ENCODE peak calls at places on chromosome 17, in eight cellular contexts. L, Y, Q, N, X, U, J and I are unnamed samples.

GRCh38 chr17:72295916-72296315 is 175.1 kb downstream of the SOX9 start:
- DNase-seq in J (no peak), X (no peak), L (no peak), N (no peak), Q (no peak), Y (peak), U (no peak), I (no peak)

GRCh38 chr17:28951428-28951990 is at the start of gene PHF12:
- DNase-seq in N (peak), Q (peak), Y (peak), U (peak), L (peak), X (peak), J (peak), I (peak)

GRCh38 chr17:7839199-7839889 is 5.3 kb downstream of the KDM6B start:
- DNase-seq in J (peak), U (no peak), L (peak), N (no peak), X (no peak), Y (no peak), Q (no peak), I (no peak)

GRCh38 chr17:38885728-38886642 is 16.1 kb downstream of the LASP1 start:
- DNase-seq in U (no peak), Q (no peak), J (no peak), N (no peak), X (no peak), L (no peak), Y (peak), I (peak)

GRCh38 chr17:36544049-36544319 is 735 bp upstream of the GGNBP2 start:
- DNase-seq in L (peak), X (peak), N (peak), Y (peak), J (no peak), Q (no peak), U (peak), I (peak)

GRCh38 chr17:19705201-19705600 is 11.2 kb downstream of the SLC47A2 start:
- DNase-seq in Q (no peak), U (no peak), J (no peak), Y (no peak), L (no peak), X (no peak), N (no peak), I (no peak)

GRCh38 chr17:1076982-1077302 is 80.0 kb downstream of the TIMM22 start:
- DNase-seq in L (no peak), U (no peak), J (no peak), N (no peak), X (no peak), Y (no peak), Q (no peak), I (no peak)

GRCh38 chr17:61205931-61206330 is 193.7 kb upstream of the TBX2 start:
- DNase-seq in L (no peak), X (no peak), Q (no peak), U (peak), J (no peak), N (no peak), Y (peak), I (no peak)

GRCh38 chr17:48624544-48625501 is 1.3 kb downstream of the HOXB9 start:
- DNase-seq in Y (no peak), U (peak), J (no peak), N (no peak), X (no peak), Q (no peak), L (no peak), I (no peak)

GRCh38 chr17:66383353-66383752 is 80.9 kb downstream of the PRKCA start:
- DNase-seq in N (no peak), J (no peak), L (no peak), X (no peak), Y (peak), U (no peak), Q (no peak), I (no peak)

GRCh38 chr17:75588546-75589016 is 981 bp downstream of the MYO15B start:
- DNase-seq in Y (no peak), N (peak), Q (no peak), L (no peak), U (no peak), J (peak), X (peak), I (peak)

GRCh38 chr17:75589919-75590303 is 2.3 kb downstream of the MYO15B start:
- DNase-seq in L (no peak), X (no peak), U (no peak), N (no peak), J (peak), Y (no peak), Q (no peak), I (peak)

GRCh38 chr17:75587718-75588545 is at the start of gene MYO15B:
- DNase-seq in Q (no peak), L (peak), U (no peak), X (peak), N (peak), Y (no peak), J (peak), I (peak)

GRCh38 chr17:75590314-75590761 is 2.7 kb downstream of the MYO15B start:
- DNase-seq in Q (no peak), Y (no peak), X (no peak), N (no peak), U (no peak), L (no peak), J (no peak), I (no peak)

GRCh38 chr17:75589017-75589918 is 1.7 kb downstream of the MYO15B start:
- DNase-seq in N (peak), Q (peak), L (peak), Y (peak), J (peak), U (peak), X (peak), I (peak)
- TF ChIP-seq POLR2A in N (no peak), Q (peak), L (peak), Y (no peak), J (peak), U (peak), X (peak), I (peak)

DNA sequence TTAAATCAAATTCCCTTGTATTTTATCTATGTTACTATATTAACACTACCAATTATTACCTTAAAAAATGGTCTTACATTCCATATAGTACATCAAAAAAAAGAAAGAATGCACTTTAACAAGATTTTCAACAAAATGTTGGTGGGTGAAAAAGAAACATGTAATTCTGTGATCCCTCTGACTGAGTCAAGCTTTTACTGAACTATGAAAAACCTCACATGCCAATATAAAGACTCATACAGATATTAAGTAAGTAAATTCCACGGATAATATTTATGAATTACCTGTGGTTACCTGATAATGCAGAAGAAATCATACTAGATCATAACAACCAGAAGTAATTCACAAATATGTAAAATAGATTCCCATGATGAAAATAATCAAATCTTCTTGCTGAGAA is 12.4 kb downstream of the COIL start:
- DNase-seq in Y (peak), Q (no peak), N (no peak), U (no peak), X (no peak), J (no peak), L (no peak), I (no peak)
- TF ChIP-seq POLR2A in Y (no peak), Q (no peak), N (no peak), U (no peak), X (no peak), J (no peak), L (no peak), I (no peak)

GRCh38 chr17:75077072-75077489 is 10.7 kb upstream of the SLC16A5 start:
- DNase-seq in X (no peak), Q (no peak), J (peak), U (no peak), L (no peak), N (no peak), Y (no peak), I (no peak)

GRCh38 chr17:75078097-75079022 is 9.4 kb upstream of the SLC16A5 start:
- DNase-seq in N (no peak), Q (no peak), L (no peak), U (peak), X (peak), J (no peak), Y (peak), I (no peak)

GRCh38 chr17:75079023-75079373 is 8.8 kb upstream of the SLC16A5 start:
- DNase-seq in X (no peak), L (no peak), Q (no peak), N (no peak), U (peak), Y (no peak), J (no peak), I (no peak)

GRCh38 chr17:75075597-75076253 is 12.0 kb upstream of the SLC16A5 start:
- DNase-seq in N (no peak), Q (no peak), X (no peak), J (no peak), Y (no peak), U (no peak), L (no peak), I (no peak)

GRCh38 chr17:75077490-75078096 is 10.2 kb upstream of the SLC16A5 start:
- DNase-seq in L (peak), J (peak), X (peak), U (no peak), Y (no peak), Q (no peak), N (peak), I (peak)
- TF ChIP-seq POLR2A in L (no peak), J (no peak), X (no peak), U (no peak), Y (no peak), Q (no peak), N (no peak), I (peak)

GRCh38 chr17:75783069-75783783 is 1.4 kb upstream of the UNK start:
- DNase-seq in U (peak), N (no peak), L (peak), X (no peak), Q (no peak), J (no peak), Y (peak), I (no peak)

GRCh38 chr17:75785770-75786538 is 1.3 kb downstream of the UNK start:
- DNase-seq in X (no peak), L (no peak), Y (peak), N (no peak), U (no peak), Q (no peak), J (no peak), I (no peak)

GRCh38 chr17:75785016-75785769 is 587 bp downstream of the UNK start:
- DNase-seq in X (peak), N (peak), Q (peak), U (no peak), Y (peak), L (peak), J (peak), I (peak)

GRCh38 chr17:75783803-75784472 is 668 bp upstream of the UNK start:
- DNase-seq in L (no peak), U (no peak), N (peak), X (peak), Y (no peak), Q (no peak), J (peak), I (peak)

GRCh38 chr17:75784473-75785015 is at the start of gene UNK:
- DNase-seq in N (peak), Y (peak), Q (peak), J (peak), X (peak), U (peak), L (peak), I (peak)
- TF ChIP-seq POLR2A in N (no peak), Y (peak), Q (peak), J (peak), X (peak), U (no peak), L (peak), I (peak)

DNA sequence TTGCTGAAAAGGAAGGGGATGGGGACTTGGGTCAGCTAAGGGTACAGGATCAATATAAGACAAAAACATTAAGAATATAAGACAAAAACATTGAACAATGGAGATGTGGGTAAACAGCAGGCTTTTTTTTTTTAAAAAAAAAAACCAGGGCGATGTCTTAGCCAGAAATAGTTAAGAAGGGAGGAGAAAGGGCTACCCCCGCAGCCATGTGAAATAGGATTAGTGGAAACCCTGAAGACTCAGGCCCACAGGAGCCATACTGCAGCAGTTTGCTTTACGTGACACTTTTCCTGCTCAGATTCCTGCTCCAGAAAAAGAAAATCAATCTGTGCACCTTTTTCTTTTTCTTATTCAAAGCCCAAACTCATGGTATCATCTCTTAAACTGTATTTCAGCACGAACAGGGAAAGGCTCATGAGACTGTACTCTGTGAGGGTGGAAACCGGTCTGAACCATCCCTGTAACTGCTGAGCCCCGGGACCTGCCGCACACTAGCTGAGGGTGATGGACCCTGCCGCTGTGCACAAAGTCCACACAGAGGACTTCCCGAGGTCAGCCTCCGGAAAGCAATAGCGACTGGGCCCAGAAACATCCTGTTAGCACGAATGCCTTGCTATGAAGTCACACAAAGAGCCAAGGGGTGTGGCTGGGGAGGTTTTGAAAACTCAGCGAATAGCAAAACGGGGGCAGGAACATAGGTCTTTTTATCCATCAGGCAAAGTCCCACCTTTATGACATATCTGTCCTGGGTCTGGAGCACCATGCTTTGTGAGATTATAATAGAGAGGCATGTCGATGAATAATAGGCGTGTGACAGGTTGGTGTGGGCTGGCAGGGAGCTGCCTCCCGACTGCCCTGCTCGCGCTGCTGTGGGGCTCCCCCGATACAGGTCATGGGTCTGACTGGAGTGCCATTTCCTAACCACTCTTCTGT is 33.2 kb downstream of the CDK5R1 start:
- DNase-seq in L (no peak), Q (no peak), Y (no peak), J (no peak), X (peak), N (peak), U (no peak), I (no peak)
- TF ChIP-seq POLR2A in L (no peak), Q (no peak), Y (no peak), J (no peak), X (no peak), N (no peak), U (no peak), I (no peak)

DNA sequence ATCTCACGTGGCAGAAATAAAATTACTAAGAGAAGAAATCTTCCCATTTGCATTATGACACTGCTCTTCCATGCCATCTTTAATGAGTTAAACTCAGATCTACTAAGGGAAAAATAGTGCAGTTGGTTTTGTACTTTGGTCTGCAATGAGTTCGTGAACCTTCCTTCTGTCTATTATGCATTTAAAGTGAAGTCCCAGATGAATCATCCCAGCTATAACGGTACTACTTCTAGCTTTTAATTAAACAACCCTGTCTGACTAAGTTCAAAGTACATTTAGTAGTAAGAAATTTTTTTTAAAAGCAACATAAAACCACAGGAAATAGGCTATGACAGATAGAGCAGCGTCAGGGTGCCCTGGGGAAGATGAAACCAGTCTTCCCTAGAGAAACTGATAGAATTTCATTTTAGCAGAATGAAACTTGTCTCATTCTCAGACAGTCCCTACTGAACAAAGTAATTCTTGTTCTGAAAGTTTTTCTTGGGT is 1.8 kb downstream of the TMIGD1 start:
- DNase-seq in J (no peak), Y (peak), U (peak), X (no peak), L (no peak), N (no peak), Q (no peak), I (no peak)
- TF ChIP-seq POLR2A in J (no peak), Y (no peak), U (no peak), X (no peak), L (no peak), N (no peak), Q (no peak), I (no peak)

DNA sequence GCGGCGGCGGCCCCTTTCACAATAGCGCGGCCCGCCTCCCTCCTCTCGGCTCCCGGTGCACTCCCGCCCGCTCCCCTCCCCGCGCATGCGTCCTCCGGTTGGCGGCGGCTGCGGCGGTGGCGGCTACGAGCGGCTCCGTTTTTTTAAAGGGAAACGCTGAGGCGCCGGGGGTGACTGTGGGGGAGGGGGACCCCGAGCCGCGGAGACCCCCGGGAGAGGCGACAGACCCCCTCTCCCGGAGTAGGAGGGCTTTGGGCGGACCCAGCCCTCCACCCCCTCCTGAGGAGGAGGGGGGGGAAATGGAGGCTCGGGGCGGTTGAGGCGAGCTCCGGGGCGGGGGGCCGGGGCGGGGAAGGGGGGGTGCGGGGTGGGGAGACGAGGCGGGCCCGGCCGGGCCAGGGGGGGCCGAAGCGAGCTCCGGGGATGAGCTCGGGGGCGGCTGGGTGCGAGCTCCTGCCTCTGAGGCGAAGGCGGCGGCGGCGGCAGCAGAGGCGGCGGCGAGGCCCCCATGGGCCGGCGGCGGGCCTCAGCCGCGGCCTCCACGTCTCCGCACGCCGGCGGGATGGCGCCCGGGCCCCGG is at the start of gene MSL1:
- DNase-seq in Y (peak), U (peak), Q (no peak), J (peak), N (peak), X (peak), L (peak), I (peak)
- TF ChIP-seq POLR2A in Y (no peak), U (peak), Q (peak), J (peak), N (no peak), X (no peak), L (no peak), I (peak)

GRCh38 chr17:74452027-74452840 is 14.2 kb upstream of the CD300A start:
- DNase-seq in U (no peak), J (no peak), X (peak), Y (no peak), Q (no peak), N (no peak), L (peak), I (no peak)
- TF ChIP-seq POLR2A in U (no peak), J (no peak), X (no peak), Y (no peak), Q (no peak), N (no peak), L (no peak), I (no peak)

GRCh38 chr17:74430706-74431567 is 951 bp upstream of the GPRC5C start:
- DNase-seq in Y (peak), Q (no peak), X (peak), L (no peak), N (peak), U (peak), J (peak), I (peak)
- TF ChIP-seq POLR2A in Y (no peak), Q (peak), X (no peak), L (no peak), N (peak), U (peak), J (peak), I (peak)

GRCh38 chr17:81295031-81295677 is at the start of gene SLC38A10:
- DNase-seq in L (peak), Q (peak), J (peak), Y (peak), X (peak), U (peak), N (peak), I (peak)

GRCh38 chr17:81298991-81299733 is 4.1 kb upstream of the SLC38A10 start:
- DNase-seq in X (no peak), U (no peak), J (no peak), N (no peak), Q (no peak), Y (no peak), L (no peak), I (no peak)

GRCh38 chr17:81294512-81295030 is 536 bp downstream of the SLC38A10 start:
- DNase-seq in U (no peak), Q (no peak), J (no peak), Y (peak), X (peak), N (peak), L (peak), I (peak)

GRCh38 chr17:81298325-81298990 is 3.4 kb upstream of the SLC38A10 start:
- DNase-seq in J (no peak), U (no peak), N (no peak), L (no peak), Y (no peak), Q (no peak), X (no peak), I (no peak)

GRCh38 chr17:81295678-81296381 is 723 bp upstream of the SLC38A10 start:
- DNase-seq in J (no peak), N (peak), Q (no peak), U (peak), L (peak), Y (peak), X (peak), I (no peak)
- TF ChIP-seq POLR2A in J (no peak), N (peak), Q (no peak), U (peak), L (no peak), Y (no peak), X (no peak), I (no peak)